ENCODE peak calls at places on chromosome X, in four cellular contexts. S is IMR-90, W is A549, B is K562. H is an unnamed sample.

GRCh38 chrX:56281789-56282188 is 49.6 kb downstream of the KLF8 start:
- DNase-seq in S (peak; percentile 16), B (no peak), W (peak; percentile 1), H (no peak)

GRCh38 chrX:11119295-11119943 is 8.3 kb downstream of the HCCS start:
- DNase-seq in S (no peak), B (no peak), W (no peak), H (no peak)

GRCh38 chrX:128504496-128504895 is 452.3 kb upstream of the ACTRT1 start:
- DNase-seq in S (no peak), B (no peak), W (no peak), H (no peak)

GRCh38 chrX:92260102-92260501 is 480.9 kb downstream of the PCDH11X start:
- DNase-seq in W (no peak), B (no peak), S (no peak), H (no peak)

GRCh38 chrX:70720721-70721120 is 187.8 kb downstream of the TEX11 start:
- DNase-seq in B (no peak), S (no peak), W (no peak), H (no peak)

GRCh38 chrX:48508400-48509244 is at the start of gene PORCN:
- DNase-seq in W (peak; percentile 80), B (peak; percentile 94), S (peak; percentile 35), H (peak; percentile 33)

GRCh38 chrX:40100141-40100536 is 2.4 kb upstream of the BCOR start:
- DNase-seq in B (no peak), S (no peak), W (no peak), H (no peak)

GRCh38 chrX:109890300-109890699 is 112.6 kb upstream of the TMEM164 start:
- DNase-seq in W (no peak), S (no peak), B (no peak), H (no peak)

GRCh38 chrX:25296850-25297249 is 281.1 kb upstream of the ARX start:
- DNase-seq in B (no peak), S (no peak), W (no peak), H (no peak)

GRCh38 chrX:82813671-82814078 is 694.4 kb upstream of the POU3F4 start:
- DNase-seq in S (peak; percentile 22), W (peak; percentile 22), B (no peak), H (no peak)

GRCh38 chrX:136711147-136711546 is 63.2 kb downstream of the CD40LG start:
- DNase-seq in S (peak; percentile 36), B (peak; percentile 7), W (peak; percentile 9), H (no peak)

GRCh38 chrX:109709129-109709631 is 23.9 kb downstream of the ACSL4 start:
- DNase-seq in B (no peak), S (peak; percentile 65), W (no peak), H (peak; percentile 60)

GRCh38 chrX:66632986-66633385 is 5.9 kb downstream of the EDA2R start:
- DNase-seq in W (no peak), B (no peak), S (peak; percentile 35), H (no peak)

GRCh38 chrX:11458175-11458574 is 165.0 kb downstream of the AMELX start:
- DNase-seq in B (no peak), W (no peak), S (peak; percentile 27), H (no peak)

GRCh38 chrX:8632949-8633348 is 99.0 kb downstream of the ANOS1 start:
- DNase-seq in B (no peak), W (no peak), S (no peak), H (no peak)

GRCh38 chrX:74422576-74423288 is 1.4 kb downstream of the SLC16A2 start:
- DNase-seq in S (peak; percentile 66), B (no peak), W (no peak), H (no peak)

GRCh38 chrX:40097492-40098263 is at the start of gene BCOR:
- DNase-seq in S (peak; percentile 58), B (peak; percentile 84), W (peak; percentile 34), H (no peak)

GRCh38 chrX:140715787-140716186 is 6.2 kb downstream of the LINC00632 start:
- DNase-seq in B (no peak), W (no peak), S (peak; percentile 54), H (no peak)

GRCh38 chrX:39689374-39690104 is 408.2 kb downstream of the BCOR start:
- DNase-seq in S (no peak), B (no peak), W (no peak), H (no peak)

GRCh38 chrX:19270727-19271126 is 73.0 kb upstream of the PDHA1 start:
- DNase-seq in W (no peak), S (no peak), B (no peak), H (no peak)

GRCh38 chrX:19272452-19272851 is 71.3 kb upstream of the PDHA1 start:
- DNase-seq in B (no peak), W (no peak), S (peak; percentile 1), H (peak; percentile 0)
- TF ChIP-seq SMC3 in B (no peak), W (no peak), S (no peak), H (no peak)

DNA sequence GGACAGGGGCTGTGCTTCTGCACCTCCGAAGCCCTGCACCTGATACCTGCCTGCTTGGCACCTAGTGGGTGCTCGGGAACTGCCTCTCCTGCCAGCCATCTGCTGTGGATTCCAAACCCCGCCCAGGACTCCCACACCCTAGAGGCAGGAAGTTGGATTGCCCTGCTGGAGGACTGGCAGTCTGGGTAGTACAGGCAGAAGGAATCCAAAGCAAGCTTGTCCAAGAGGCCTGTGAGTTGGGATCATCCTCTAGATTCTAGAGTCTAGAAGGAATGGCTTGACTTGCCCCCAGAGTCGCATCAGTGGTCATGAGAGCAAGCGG is 64.6 kb upstream of the MTM1 start:
- DNase-seq in B (no peak), W (peak; percentile 10), S (no peak), H (no peak)
- TF ChIP-seq ELK1 in B (no peak), W (no peak), S (no peak), H (no peak)

GRCh38 chrX:125203737-125204578 is 115.7 kb upstream of the TEX13C start:
- DNase-seq in W (no peak), S (no peak), B (peak; percentile 10), H (no peak)

GRCh38 chrX:125205918-125206665 is 113.6 kb upstream of the TEX13C start:
- DNase-seq in B (no peak), S (no peak), W (no peak), H (no peak)

GRCh38 chrX:125205084-125205917 is 114.4 kb upstream of the TEX13C start:
- DNase-seq in B (peak; percentile 10), S (no peak), W (peak; percentile 41), H (no peak)

GRCh38 chrX:125202486-125203378 is 116.9 kb upstream of the TEX13C start:
- DNase-seq in W (no peak), S (no peak), B (no peak), H (no peak)

GRCh38 chrX:125203379-125203736 is 116.3 kb upstream of the TEX13C start:
- DNase-seq in W (no peak), B (no peak), S (no peak), H (no peak)
- TF ChIP-seq SMC3 in W (no peak), B (no peak), S (no peak), H (no peak)

GRCh38 chrX:130529531-130529930 is 127.7 kb downstream of the RBMX2 start:
- DNase-seq in B (no peak), W (no peak), S (no peak), H (no peak)
- TF ChIP-seq ELK1 in B (no peak), W (no peak), S (no peak), H (no peak)

DNA sequence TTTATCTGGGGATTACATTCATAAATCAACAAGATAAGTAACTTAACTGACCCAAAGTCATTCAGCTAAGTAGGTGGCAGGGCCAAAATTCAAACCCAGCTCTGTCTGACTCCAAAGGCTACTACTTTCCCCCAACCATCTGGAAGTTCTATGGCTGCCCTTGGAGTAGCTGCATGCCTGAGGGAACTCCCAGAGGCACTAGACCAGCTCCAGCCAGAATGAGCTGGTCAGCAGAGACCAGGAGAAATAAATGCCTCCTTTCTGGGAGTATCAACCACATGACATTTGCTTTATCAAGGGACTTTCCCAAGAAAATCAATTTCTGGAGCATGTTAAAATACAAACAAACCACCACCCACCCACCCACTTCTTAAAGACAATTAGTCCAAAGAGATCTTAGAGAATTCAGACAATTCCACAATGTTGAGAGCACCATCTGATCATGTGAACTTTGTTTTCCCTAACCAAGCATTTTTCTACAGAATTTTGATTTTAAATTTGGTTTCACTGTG is 180.5 kb downstream of the EFHC2 start:
- DNase-seq in B (no peak), W (no peak), S (no peak), H (no peak)
- TF ChIP-seq SMC3 in B (no peak), W (no peak), S (no peak), H (no peak)

GRCh38 chrX:97065973-97066372 is 182.3 kb downstream of the RPA4 start:
- DNase-seq in S (peak; percentile 52), B (no peak), W (no peak), H (no peak)

GRCh38 chrX:97066381-97066780 is 182.7 kb downstream of the RPA4 start:
- DNase-seq in B (no peak), S (no peak), W (no peak), H (no peak)

GRCh38 chrX:97074400-97074799 is 190.7 kb downstream of the RPA4 start:
- DNase-seq in W (no peak), S (peak; percentile 64), B (no peak), H (no peak)

GRCh38 chrX:97065066-97065465 is 181.4 kb downstream of the RPA4 start:
- DNase-seq in S (no peak), B (no peak), W (no peak), H (no peak)

DNA sequence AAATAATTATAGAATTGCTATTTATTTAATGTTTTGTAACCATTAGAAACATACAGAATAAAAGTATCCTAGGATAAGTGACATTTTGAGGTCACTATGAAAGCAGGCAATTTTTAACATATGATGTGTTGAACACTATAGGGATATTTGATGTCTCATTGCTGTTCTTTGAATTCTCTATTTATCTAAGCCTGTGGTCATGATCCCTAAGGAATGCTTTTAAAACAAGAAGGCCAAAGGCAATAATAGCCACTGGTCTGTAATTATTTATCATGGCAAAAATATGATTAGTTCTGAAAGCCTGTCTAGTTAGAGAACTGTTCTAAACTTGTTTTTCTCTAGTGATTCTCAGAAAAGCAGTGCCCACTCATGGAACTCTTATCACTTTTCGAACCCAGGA is 186.6 kb downstream of the RPA4 start:
- DNase-seq in B (no peak), S (peak; percentile 20), W (no peak), H (no peak)
- TF ChIP-seq ELK1 in B (no peak), S (no peak), W (no peak), H (no peak)

GRCh38 chrX:108399427-108400165 is 38.6 kb downstream of the COL4A6 start:
- DNase-seq in S (peak; percentile 10), W (no peak), B (no peak), H (no peak)
- TF ChIP-seq SMC3 in S (no peak), W (no peak), B (no peak), H (no peak)

H was measured in GM12878.